ENCODE peak calls at places on chromosome 12, in six cellular contexts. R, D, T, N, Q and W are unnamed samples.
A peak's percentile ranks its signal among the peaks of the same experiment; 100 is the strongest.

GRCh38 chr12:54259194-54260011 is 20.5 kb downstream of the CBX5 start:
- DNase-seq in R (no peak), D (peak; percentile 82), T (no peak), N (peak; percentile 89), Q (peak; percentile 81), W (no peak)

GRCh38 chr12:104516821-104517220 is 60.1 kb downstream of the CHST11 start:
- DNase-seq in R (no peak), D (no peak), T (no peak), N (no peak), Q (no peak), W (no peak)

GRCh38 chr12:54983536-54984102 is 943 bp downstream of the TESPA1 start:
- DNase-seq in R (no peak), D (no peak), T (no peak), N (no peak), Q (no peak), W (no peak)

GRCh38 chr12:3054993-3055711 is 22.0 kb upstream of the TSPAN9 start:
- DNase-seq in R (no peak), D (no peak), T (no peak), N (no peak), Q (no peak), W (no peak)

GRCh38 chr12:49225551-49226166 is 36.8 kb upstream of the TUBA1A start:
- DNase-seq in R (no peak), D (no peak), T (no peak), N (no peak), Q (no peak), W (no peak)

GRCh38 chr12:50220357-50221061 is 53.3 kb upstream of the CERS5 start:
- DNase-seq in R (no peak), D (peak; percentile 45), T (no peak), N (peak; percentile 46), Q (no peak), W (peak; percentile 66)

GRCh38 chr12:56188786-56189335 is 422 bp downstream of the SMARCC2 start:
- DNase-seq in R (no peak), D (peak; percentile 29), T (peak; percentile 6), N (no peak), Q (no peak), W (no peak)

GRCh38 chr12:119208626-119209061 is 29.9 kb downstream of the HSPB8 start:
- DNase-seq in R (peak; percentile 9), D (no peak), T (no peak), N (peak; percentile 6), Q (no peak), W (no peak)

GRCh38 chr12:121803861-121804416 is at the start of gene SETD1B:
- DNase-seq in R (peak; percentile 84), D (peak; percentile 45), T (no peak), N (peak; percentile 57), Q (peak; percentile 18), W (peak; percentile 62)